ENCODE peak calls at places on chromosome 6, in four cellular contexts. O, T, R and J are unnamed samples. For H3K36me3 and H3K4me1, the result is how much of the 10 kb centered on the place peaks cover.

GRCh38 chr6:48765352-48765961 is 654.5 kb upstream of the PTCHD4 start:
- DNase-seq in T (peak), O (peak), R (no peak), J (no peak)

GRCh38 chr6:113971786-113972185 is 838 bp upstream of the HDAC2 start:
- DNase-seq in T (no peak), O (peak), R (no peak), J (no peak)

GRCh38 chr6:53065266-53066058 is at the start of gene FBXO9:
- DNase-seq in R (peak), T (peak), O (peak), J (no peak)

GRCh38 chr6:157539900-157540752 is 159.1 kb downstream of the ZDHHC14 start:
- DNase-seq in R (no peak), O (no peak), T (no peak), J (no peak)

GRCh38 chr6:92911301-92911700 is 508.1 kb downstream of the EPHA7 start:
- DNase-seq in O (no peak), T (no peak), R (no peak), J (no peak)

GRCh38 chr6:67952121-67952520 is 683.0 kb upstream of the ADGRB3 start:
- DNase-seq in T (no peak), O (peak), R (no peak), J (no peak)

GRCh38 chr6:2893276-2893675 is 9.8 kb downstream of the SERPINB9 start:
- DNase-seq in R (no peak), T (no peak), O (no peak), J (no peak)

GRCh38 chr6:48016027-48016755 is 94.8 kb downstream of the PTCHD4 start:
- DNase-seq in T (no peak), R (no peak), O (no peak), J (no peak)

GRCh38 chr6:71197267-71197666 is 91.3 kb upstream of the OGFRL1 start:
- DNase-seq in T (no peak), R (no peak), O (peak), J (no peak)

GRCh38 chr6:116536216-116536621 is 9.3 kb downstream of the TRAPPC3L start:
- DNase-seq in R (no peak), T (no peak), O (peak), J (no peak)

GRCh38 chr6:169498887-169499513 is 202.8 kb downstream of the WDR27 start:
- DNase-seq in R (no peak), T (no peak), O (no peak), J (no peak)

GRCh38 chr6:52230685-52231084 is 13.6 kb downstream of the IL17F start:
- DNase-seq in O (no peak), R (no peak), T (no peak), J (no peak)

GRCh38 chr6:162058281-162058875 is 669.2 kb downstream of the PRKN start:
- DNase-seq in R (no peak), O (no peak), T (peak), J (no peak)

GRCh38 chr6:46207174-46207573 is 36.4 kb upstream of the ENPP5 start:
- DNase-seq in T (no peak), R (no peak), O (no peak), J (no peak)

GRCh38 chr6:5398530-5398929 is 137.2 kb downstream of the FARS2 start:
- DNase-seq in T (no peak), O (peak), R (no peak), J (no peak)

GRCh38 chr6:130216630-130217029 is 6.1 kb downstream of the SAMD3 start:
- DNase-seq in O (no peak), R (no peak), T (no peak), J (no peak)

DNA sequence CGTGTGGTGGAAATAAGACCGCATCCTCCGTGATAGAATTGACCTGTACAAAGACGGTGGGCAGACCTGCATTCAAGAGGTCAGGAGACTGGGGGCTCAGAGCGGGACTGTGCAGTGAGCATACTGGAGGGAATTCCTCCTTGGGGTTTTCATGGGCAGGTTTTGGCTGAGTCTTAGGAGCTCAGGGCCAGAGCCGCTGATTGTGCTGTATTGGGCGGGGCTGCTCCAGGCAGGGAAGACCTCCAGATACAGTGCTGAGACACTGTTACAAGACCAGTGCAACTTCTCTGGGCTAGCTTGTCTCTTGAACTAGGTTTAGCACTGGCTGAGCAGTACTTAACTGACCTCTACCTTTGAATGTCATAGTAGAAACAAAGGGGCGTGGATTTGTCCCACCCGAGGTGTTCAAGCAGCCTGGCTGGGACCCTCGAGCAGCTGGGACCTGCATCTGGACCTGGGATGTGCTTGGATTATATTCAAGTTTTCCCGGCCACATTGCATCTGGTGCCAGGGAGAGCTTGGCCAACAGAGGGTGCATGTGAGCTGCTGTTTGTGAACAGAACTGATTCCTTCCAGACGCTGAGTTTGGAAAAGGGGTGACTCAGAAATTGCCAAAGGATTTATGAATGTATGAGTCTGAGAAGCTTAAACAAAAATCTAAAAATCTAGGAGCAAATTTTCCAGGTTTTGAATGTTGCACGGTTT is 33.4 kb upstream of the SLC22A1 start:
- DNase-seq in T (no peak), R (no peak), O (peak), J (peak)
- TF ChIP-seq CTCF in T (peak), R (peak), O (peak), J (peak)

DNA sequence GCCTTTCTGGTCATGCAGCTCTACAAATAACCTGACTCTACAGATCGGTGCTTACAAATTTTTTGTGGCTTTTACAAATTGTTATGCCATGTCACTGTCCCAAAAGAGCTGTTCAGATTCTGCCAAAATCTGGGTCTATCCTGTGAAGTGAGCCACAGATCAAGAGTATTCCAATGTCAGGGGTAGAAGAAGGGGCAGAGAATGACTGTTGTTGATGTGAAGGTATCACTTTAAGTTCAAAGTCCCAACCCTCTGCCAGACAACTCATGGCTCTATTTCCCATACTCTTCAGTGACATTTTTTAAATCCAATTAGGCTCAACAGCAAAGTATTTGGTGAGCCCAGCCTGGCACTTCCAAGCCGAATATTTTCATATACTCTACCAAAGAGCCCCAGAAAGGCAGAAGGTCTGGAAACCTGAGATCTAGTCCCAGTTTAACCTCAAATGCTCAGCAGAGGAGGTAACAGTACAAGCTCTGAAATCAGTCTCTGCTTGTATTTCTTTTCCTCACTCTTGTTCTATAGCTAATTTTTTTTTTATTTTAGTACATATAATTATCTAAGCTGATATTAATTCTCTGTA is 9.2 kb downstream of the SOD2 start:
- DNase-seq in R (no peak), T (no peak), O (no peak), J (no peak)
- H3K36me3 ChIP-seq in R (half or more), T (under half), O (under half), J (under half)

GRCh38 chr6:56691201-56691595 is 48.5 kb upstream of the DST start:
- DNase-seq in O (no peak), T (no peak), R (no peak), J (no peak)
- H3K4me1 ChIP-seq in O (under half), T (under half), R (under half), J (half or more)

GRCh38 chr6:122578961-122579360 is 31.2 kb upstream of the PKIB start:
- DNase-seq in R (no peak), T (no peak), O (no peak), J (no peak)

GRCh38 chr6:122576888-122577287 is 33.3 kb upstream of the PKIB start:
- DNase-seq in T (no peak), R (no peak), O (no peak), J (no peak)

DNA sequence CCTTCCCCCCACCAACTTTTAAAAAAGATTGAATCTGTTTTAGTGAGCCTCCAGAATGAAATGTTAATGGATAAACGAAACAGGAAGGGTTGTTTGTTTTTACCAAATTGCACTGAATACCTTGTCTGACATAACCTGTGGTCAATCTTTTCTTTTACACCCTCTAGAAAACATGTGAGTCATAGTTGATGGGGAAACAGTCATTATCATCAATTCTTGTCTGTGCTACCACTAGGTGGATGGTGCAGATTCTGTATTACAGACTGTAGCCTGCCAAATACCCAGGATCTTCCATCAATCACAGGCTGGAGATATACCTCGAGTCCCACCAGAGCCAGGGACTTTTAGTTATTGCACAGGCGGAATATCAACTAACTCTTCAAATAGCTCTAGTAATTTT is 29.5 kb upstream of the PKIB start:
- DNase-seq in R (no peak), T (no peak), O (no peak), J (no peak)
- TF ChIP-seq CTCF in R (no peak), T (no peak), O (no peak), J (no peak)